ENCODE peak calls at places on chromosomes 2 and 18, in seven cellular contexts. R is Caco-2, I is K562, C is AG10803, N is colonic mucosa, F is HCT116, T is chondrocyte. S is an unnamed sample.

GRCh38 chr18:75202976-75203375 is 6.0 kb downstream of the PTGR3 start:
- DNase-seq in R (no peak), C (no peak), T (no peak), F (no peak), N (no peak), I (no peak), S (no peak)

GRCh38 chr2:20516646-20517341 is 69.9 kb downstream of the RHOB start:
- DNase-seq in C (peak), N (no peak), T (no peak), I (no peak), F (peak), R (no peak), S (no peak)

GRCh38 chr2:46915281-46915810 is at the start of gene MCFD2:
- DNase-seq in I (peak), F (no peak), T (peak), N (peak), R (no peak), C (peak), S (no peak)

GRCh38 chr2:222904557-222905258 is 43.9 kb downstream of the ACSL3 start:
- DNase-seq in T (no peak), I (no peak), C (peak), R (no peak), F (no peak), N (no peak), S (no peak)

GRCh38 chr2:45072064-45072861 is 63.0 kb upstream of the SIX2 start:
- DNase-seq in I (no peak), F (no peak), C (no peak), T (no peak), N (no peak), R (no peak), S (peak)

GRCh38 chr2:158778243-158778642 is 16.9 kb upstream of the DAPL1 start:
- DNase-seq in R (peak), F (no peak), T (no peak), I (no peak), N (no peak), C (no peak), S (no peak)

GRCh38 chr2:15222856-15223255 is 338.3 kb downstream of the NBAS start:
- DNase-seq in N (no peak), T (no peak), F (no peak), R (no peak), I (no peak), C (no peak), S (no peak)

GRCh38 chr2:175036582-175037018 is 31.4 kb upstream of the CHN1 start:
- DNase-seq in F (peak), N (no peak), I (peak), R (no peak), C (peak), T (no peak), S (no peak)

GRCh38 chr18:74445585-74445984 is 11.5 kb downstream of the DIPK1C start:
- DNase-seq in N (no peak), T (no peak), C (no peak), I (no peak), R (no peak), F (no peak), S (peak)

GRCh38 chr2:69618362-69618761 is 25.2 kb downstream of the AAK1 start:
- DNase-seq in N (no peak), T (no peak), R (no peak), F (no peak), C (no peak), I (no peak), S (no peak)

GRCh38 chr2:241003369-241003768 is 5.0 kb downstream of the SNED1 start:
- DNase-seq in T (no peak), C (no peak), F (no peak), I (no peak), R (no peak), N (no peak), S (peak)

GRCh38 chr2:234747833-234748559 is 203.8 kb upstream of the SH3BP4 start:
- DNase-seq in N (no peak), F (no peak), I (no peak), R (no peak), T (no peak), C (no peak), S (no peak)

GRCh38 chr2:28231110-28231621 is 161.5 kb upstream of the FOSL2 start:
- DNase-seq in C (peak), T (no peak), N (no peak), R (no peak), F (no peak), I (no peak), S (no peak)

GRCh38 chr2:241161646-241162281 is 11.5 kb downstream of the PPP1R7 start:
- DNase-seq in R (no peak), F (no peak), C (peak), N (peak), T (peak), I (no peak), S (no peak)

GRCh38 chr2:120466704-120467054 is 120.7 kb downstream of the INHBB start:
- DNase-seq in I (no peak), F (no peak), T (no peak), C (peak), N (no peak), R (no peak), S (no peak)

GRCh38 chr18:11689031-11689971 is at the start of gene GNAL:
- DNase-seq in I (peak), C (peak), R (peak), T (no peak), F (peak), N (peak), S (no peak)

GRCh38 chr2:207041753-207042152 is 102.4 kb downstream of the CPO start:
- DNase-seq in T (no peak), I (no peak), F (no peak), N (no peak), R (no peak), C (no peak), S (no peak)

GRCh38 chr2:147331790-147332419 is 512.9 kb upstream of the ACVR2A start:
- DNase-seq in F (peak), R (peak), T (no peak), N (peak), I (no peak), C (peak), S (no peak)

GRCh38 chr18:22286576-22286975 is 117.2 kb downstream of the GATA6 start:
- DNase-seq in N (peak), F (no peak), C (no peak), I (no peak), T (no peak), R (no peak), S (no peak)

GRCh38 chr2:11940121-11940743 is 193.8 kb downstream of the LPIN1 start:
- DNase-seq in F (no peak), I (peak), R (no peak), T (no peak), C (no peak), N (no peak), S (no peak)

GRCh38 chr2:226758886-226759660 is 40.5 kb downstream of the IRS1 start:
- DNase-seq in C (peak), T (no peak), F (peak), R (no peak), N (no peak), I (no peak), S (no peak)

GRCh38 chr2:42040643-42041277 is 7.1 kb upstream of the PKDCC start:
- DNase-seq in I (no peak), R (no peak), C (no peak), N (no peak), T (no peak), F (no peak), S (no peak)

GRCh38 chr2:120938132-120938771 is 202.6 kb downstream of the GLI2 start:
- DNase-seq in C (no peak), I (peak), T (no peak), F (no peak), R (peak), N (peak), S (no peak)

GRCh38 chr2:176395273-176395854 is 126.1 kb downstream of the MTX2 start:
- DNase-seq in I (no peak), T (no peak), N (no peak), F (no peak), R (no peak), C (no peak), S (no peak)

GRCh38 chr2:165601866-165602636 is 132.6 kb downstream of the CSRNP3 start:
- DNase-seq in F (no peak), N (no peak), I (no peak), R (no peak), T (no peak), C (peak), S (no peak)

GRCh38 chr18:41459657-41460056 is 495.4 kb upstream of the PIK3C3 start:
- DNase-seq in R (no peak), I (no peak), C (no peak), T (no peak), N (no peak), F (no peak), S (no peak)

GRCh38 chr2:86775323-86775722 is 15.4 kb downstream of the CD8A start:
- DNase-seq in T (no peak), F (no peak), I (no peak), N (no peak), C (no peak), R (no peak), S (no peak)

GRCh38 chr2:134207589-134208209 is 46.2 kb upstream of the MGAT5 start:
- DNase-seq in C (peak), N (peak), F (peak), I (peak), T (no peak), R (peak), S (no peak)

DNA sequence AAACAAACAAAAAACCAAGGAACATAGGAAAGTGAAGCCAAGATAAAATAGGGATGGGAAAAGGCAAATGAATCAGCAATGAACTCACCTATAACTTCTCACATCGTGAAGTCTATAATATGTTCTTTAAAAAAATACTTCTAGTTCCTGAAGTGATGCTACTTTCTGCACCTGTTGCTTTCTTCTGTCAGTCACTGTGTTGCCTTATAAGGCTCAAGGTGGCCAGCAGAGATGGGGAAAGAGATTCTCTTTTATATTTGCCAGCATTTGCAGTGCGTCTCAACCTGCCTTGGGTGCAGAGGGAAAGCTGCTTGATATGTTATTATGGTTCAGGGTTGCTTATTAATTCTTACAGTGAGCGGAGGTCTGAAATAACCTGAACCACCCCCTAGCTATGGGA is 14.0 kb downstream of the QPCT start:
- DNase-seq in R (no peak), F (no peak), C (no peak), T (no peak), N (no peak), I (no peak), S (no peak)
- TF ChIP-seq CTCF in R (no peak), F (no peak), C (no peak), T (no peak), N (no peak), I (no peak), S (no peak)

DNA sequence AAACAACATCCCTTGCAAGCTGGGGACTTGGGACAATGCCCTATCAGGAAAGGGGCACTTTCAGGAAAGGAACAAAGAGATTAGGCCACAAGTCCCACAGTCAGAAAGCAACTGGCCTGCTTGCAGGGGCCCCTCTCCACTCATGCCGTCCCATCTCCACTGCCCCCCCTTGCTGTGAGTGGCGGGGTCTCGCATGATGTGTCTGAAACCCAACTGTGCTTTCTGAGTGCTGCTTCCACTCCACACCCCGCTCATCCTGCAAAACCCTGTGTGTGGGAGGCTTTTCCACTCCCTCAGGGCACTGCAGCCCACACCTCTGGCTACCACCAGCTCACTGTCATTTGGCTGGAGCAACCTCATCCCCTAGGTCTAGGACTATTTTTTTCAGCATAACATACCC is 7.9 kb downstream of the HS6ST1 start:
- DNase-seq in C (no peak), F (no peak), N (peak), I (no peak), R (no peak), T (peak), S (no peak)
- TF ChIP-seq CTCF in C (no peak), F (no peak), N (no peak), I (no peak), R (no peak), T (no peak), S (no peak)

GRCh38 chr2:198137733-198138132 is 333.3 kb downstream of the PLCL1 start:
- DNase-seq in N (no peak), F (no peak), R (no peak), C (no peak), T (no peak), I (no peak), S (no peak)
- TF ChIP-seq CTCF in N (no peak), F (no peak), R (no peak), C (no peak), T (no peak), I (no peak), S (no peak)

GRCh38 chr2:4976407-4976806 is 715.8 kb upstream of the SOX11 start:
- DNase-seq in F (no peak), N (no peak), T (no peak), R (no peak), I (no peak), C (no peak), S (no peak)
- TF ChIP-seq CTCF in F (no peak), N (no peak), T (no peak), R (no peak), I (no peak), C (no peak), S (no peak)

DNA sequence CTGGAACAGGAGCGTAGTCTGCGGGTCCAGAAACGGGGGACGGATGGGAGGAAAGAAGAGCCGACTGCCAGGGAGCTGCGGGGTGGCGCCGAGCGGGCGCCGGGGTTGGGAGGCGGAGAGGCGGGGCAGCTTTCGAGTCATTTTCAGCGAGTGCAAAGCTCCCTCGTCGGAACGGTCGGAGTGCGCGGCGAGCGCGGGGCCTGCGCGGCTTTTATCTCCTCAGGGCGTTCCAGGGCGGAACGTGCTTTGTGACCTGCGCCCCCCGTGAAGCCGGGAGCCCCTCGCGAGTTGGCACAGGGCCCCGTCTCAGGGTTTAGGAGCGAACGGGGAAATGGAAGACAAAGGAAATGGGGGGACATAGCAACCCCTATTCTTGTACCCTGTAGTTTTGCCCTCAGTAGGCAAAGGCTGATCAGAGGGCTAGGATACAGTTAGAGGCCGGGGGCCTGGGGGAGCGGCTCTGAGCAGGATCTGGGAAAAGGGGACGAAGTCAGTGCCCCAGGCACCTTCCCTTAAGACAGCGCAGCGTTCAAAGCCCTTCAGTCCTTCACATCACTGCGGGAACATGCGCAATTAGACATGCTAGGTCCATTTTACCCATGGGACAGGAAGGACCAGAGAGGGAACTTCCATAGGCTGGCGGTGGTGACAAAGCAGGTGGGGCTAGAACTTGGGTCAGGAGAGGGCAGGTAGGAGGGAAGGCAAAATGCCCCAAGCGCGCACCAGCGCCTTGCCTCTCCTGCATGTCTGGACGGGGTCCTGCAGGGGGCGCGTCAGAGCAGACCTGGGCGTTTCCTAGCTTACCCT is 60.1 kb upstream of the IL1RL1 start:
- DNase-seq in I (no peak), F (no peak), T (peak), R (no peak), N (peak), C (no peak), S (no peak)
- TF ChIP-seq CTCF in I (no peak), F (no peak), T (peak), R (no peak), N (peak), C (peak), S (peak)

DNA sequence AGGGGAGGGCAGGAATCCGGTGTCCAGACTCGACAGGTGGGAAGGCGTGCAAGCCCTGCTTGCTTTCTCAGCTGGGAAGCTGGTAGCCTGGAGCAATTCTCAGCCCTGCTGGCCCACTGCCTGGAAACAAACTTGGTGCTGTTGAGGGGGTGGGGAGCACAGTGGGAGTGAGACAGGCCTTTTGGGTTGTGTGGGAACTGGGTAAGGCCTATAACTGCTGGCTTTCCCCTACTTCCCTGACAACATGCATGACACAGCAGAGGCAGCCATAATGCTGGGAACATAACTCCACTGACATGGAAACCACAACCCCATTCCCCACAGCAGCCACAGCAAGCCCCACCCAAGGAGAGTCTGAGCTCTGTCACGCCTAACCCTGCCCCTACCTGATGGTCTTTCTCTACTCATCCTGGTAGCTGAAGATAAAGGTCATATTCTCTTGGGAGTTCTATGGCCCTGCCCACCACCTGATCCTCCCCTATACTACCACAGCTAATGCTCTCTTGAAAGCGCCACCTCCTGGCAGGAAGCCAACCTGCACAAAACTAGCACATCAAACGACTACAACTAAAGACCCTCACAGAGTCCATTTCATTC is 122.9 kb upstream of the ACVR1C start:
- DNase-seq in C (peak), I (peak), R (peak), N (no peak), T (peak), F (no peak), S (peak)
- TF ChIP-seq CTCF in C (no peak), I (peak), R (peak), N (no peak), T (peak), F (no peak), S (peak)

S was measured in osteocyte.